ENCODE peak calls at places on chromosomes 16 and 17, in seven cellular contexts. D, J, T, K, L, F and C are unnamed samples.
A peak's percentile ranks its signal among the peaks of the same experiment; 100 is the strongest.

GRCh38 chr17:67520916-67521772 is 144.1 kb downstream of the PITPNC1 start:
- DNase-seq in T (peak; percentile 84), K (no peak), J (no peak), L (no peak), F (no peak), D (no peak), C (no peak)

GRCh38 chr16:11432856-11433395 is 87.7 kb downstream of the RMI2 start:
- DNase-seq in L (no peak), T (no peak), D (no peak), J (no peak), F (no peak), K (no peak), C (no peak)

GRCh38 chr17:41444640-41445039 is 3.9 kb upstream of the KRT38 start:
- DNase-seq in J (no peak), K (no peak), T (no peak), F (no peak), D (no peak), L (no peak), C (no peak)

GRCh38 chr16:89931964-89932363 is 8.8 kb downstream of the TUBB3 start:
- DNase-seq in T (no peak), D (no peak), J (no peak), L (no peak), F (no peak), K (no peak), C (no peak)

GRCh38 chr17:51745993-51746392 is 412.5 kb downstream of the CA10 start:
- DNase-seq in D (no peak), L (no peak), F (no peak), T (no peak), K (no peak), J (no peak), C (no peak)

GRCh38 chr17:45739786-45740185 is 44.3 kb upstream of the CRHR1 start:
- DNase-seq in L (no peak), T (no peak), K (no peak), D (no peak), F (no peak), J (no peak), C (no peak)

GRCh38 chr17:75602644-75603043 is 15.0 kb downstream of the MYO15B start:
- DNase-seq in D (no peak), T (no peak), K (no peak), J (no peak), F (no peak), L (no peak), C (no peak)

GRCh38 chr17:19718041-19718612 is 1.7 kb upstream of the SLC47A2 start:
- DNase-seq in K (no peak), F (no peak), L (no peak), J (no peak), D (no peak), T (no peak), C (no peak)

GRCh38 chr16:85640254-85640558 is 27.1 kb downstream of the GSE1 start:
- DNase-seq in D (no peak), F (no peak), L (no peak), K (no peak), J (no peak), T (no peak), C (no peak)

GRCh38 chr17:47279062-47279801 is 25.6 kb downstream of the ITGB3 start:
- DNase-seq in J (peak; percentile 66), F (no peak), T (peak; percentile 95), L (peak; percentile 97), D (no peak), K (no peak), C (peak; percentile 90)

GRCh38 chr17:41965694-41966375 is 760 bp upstream of the CNP start:
- DNase-seq in F (peak; percentile 54), T (peak; percentile 6), D (peak; percentile 89), J (peak; percentile 45), K (no peak), L (no peak), C (no peak)

GRCh38 chr17:19769946-19770652 is 22.0 kb upstream of the ALDH3A1 start:
- DNase-seq in T (peak; percentile 54), K (no peak), J (no peak), L (peak; percentile 76), D (no peak), F (no peak), C (no peak)

GRCh38 chr16:9102379-9102778 is 10.9 kb downstream of the HAPSTR1 start:
- DNase-seq in K (no peak), D (no peak), J (no peak), T (peak; percentile 84), L (peak; percentile 68), F (no peak), C (no peak)

GRCh38 chr17:70552230-70552981 is 383.1 kb downstream of the KCNJ2 start:
- DNase-seq in D (peak; percentile 32), K (no peak), F (no peak), J (no peak), T (peak; percentile 68), L (peak; percentile 10), C (no peak)

GRCh38 chr17:70080541-70081347 is 5.7 kb downstream of the KCNJ16 start:
- DNase-seq in T (peak; percentile 84), J (no peak), D (no peak), K (no peak), F (no peak), L (no peak), C (no peak)

GRCh38 chr17:40309031-40309937 is at the start of gene RARA:
- DNase-seq in D (peak; percentile 83), J (peak; percentile 59), K (no peak), F (no peak), T (peak; percentile 38), L (no peak), C (no peak)

GRCh38 chr17:80036715-80037477 is 454 bp downstream of the CCDC40 start:
- DNase-seq in F (peak; percentile 23), D (peak; percentile 68), K (no peak), L (no peak), J (no peak), T (no peak), C (no peak)

GRCh38 chr17:43536236-43537088 is 9.7 kb downstream of the ETV4 start:
- DNase-seq in L (no peak), F (no peak), D (no peak), J (no peak), K (no peak), T (peak; percentile 72), C (no peak)

GRCh38 chr17:12041316-12041715 is 20.6 kb downstream of the MAP2K4 start:
- DNase-seq in F (no peak), J (no peak), K (no peak), L (peak; percentile 46), T (peak; percentile 87), D (no peak), C (peak; percentile 36)

GRCh38 chr17:55825213-55825612 is 74.4 kb downstream of the PCTP start:
- DNase-seq in F (no peak), L (no peak), T (no peak), D (no peak), J (no peak), K (no peak), C (no peak)

GRCh38 chr16:28924399-28924761 is 658 bp downstream of the RABEP2 start:
- DNase-seq in T (no peak), L (no peak), K (no peak), F (no peak), J (no peak), D (no peak), C (no peak)

GRCh38 chr16:58464916-58465731 is 34.8 kb upstream of the NDRG4 start:
- DNase-seq in L (no peak), T (no peak), D (peak; percentile 76), F (no peak), J (no peak), K (no peak), C (no peak)

GRCh38 chr17:81909966-81910839 is 996 bp downstream of the PCYT2 start:
- DNase-seq in J (no peak), D (peak; percentile 91), F (no peak), T (no peak), K (no peak), L (no peak), C (no peak)

GRCh38 chr16:2278272-2278608 is 10.3 kb upstream of the RNPS1 start:
- DNase-seq in K (no peak), L (no peak), J (no peak), D (peak; percentile 66), F (no peak), T (no peak), C (no peak)